ENCODE peak calls at places on chromosomes 5 and 9, in four cellular contexts. One of them, this sample, is unnamed.

GRCh38 chr5:137395011-137395755 is 103.9 kb downstream of the SPOCK1 start:
- DNase-seq in naive thymus-derived CD4-positive, alpha-beta T cell: no peak
- DNase-seq in epithelial cell of esophagus: peak; percentile 62
- DNase-seq in OCI-LY7: no peak
- DNase-seq in this sample: no peak

GRCh38 chr5:52605992-52606321 is 181.8 kb upstream of the ITGA1 start:
- DNase-seq in OCI-LY7: no peak
- DNase-seq in naive thymus-derived CD4-positive, alpha-beta T cell: no peak
- DNase-seq in epithelial cell of esophagus: no peak
- DNase-seq in this sample: no peak

GRCh38 chr9:18743421-18743820 is 269.5 kb downstream of the ADAMTSL1 start:
- DNase-seq in epithelial cell of esophagus: no peak
- DNase-seq in OCI-LY7: no peak
- DNase-seq in naive thymus-derived CD4-positive, alpha-beta T cell: no peak
- DNase-seq in this sample: no peak

GRCh38 chr5:102010644-102011043 is 285.4 kb downstream of the SLCO4C1 start:
- DNase-seq in naive thymus-derived CD4-positive, alpha-beta T cell: no peak
- DNase-seq in epithelial cell of esophagus: no peak
- DNase-seq in OCI-LY7: no peak
- DNase-seq in this sample: no peak

GRCh38 chr9:78304357-78304756 is 7.4 kb downstream of the PSAT1 start:
- DNase-seq in naive thymus-derived CD4-positive, alpha-beta T cell: no peak
- DNase-seq in epithelial cell of esophagus: no peak
- DNase-seq in OCI-LY7: no peak
- DNase-seq in this sample: no peak

GRCh38 chr5:76256116-76256889 is 146.8 kb upstream of the IQGAP2 start:
- DNase-seq in OCI-LY7: peak; percentile 74
- DNase-seq in epithelial cell of esophagus: peak; percentile 84
- DNase-seq in naive thymus-derived CD4-positive, alpha-beta T cell: peak; percentile 57
- DNase-seq in this sample: peak; percentile 78

GRCh38 chr9:92976436-92976835 is 29.1 kb downstream of the FGD3 start:
- DNase-seq in naive thymus-derived CD4-positive, alpha-beta T cell: no peak
- DNase-seq in epithelial cell of esophagus: no peak
- DNase-seq in OCI-LY7: no peak
- DNase-seq in this sample: no peak

GRCh38 chr5:77306531-77306930 is 96.1 kb downstream of the PDE8B start:
- DNase-seq in naive thymus-derived CD4-positive, alpha-beta T cell: no peak
- DNase-seq in epithelial cell of esophagus: no peak
- DNase-seq in OCI-LY7: no peak
- DNase-seq in this sample: no peak

GRCh38 chr9:117434568-117434967 is 19.7 kb upstream of the ASTN2 start:
- DNase-seq in epithelial cell of esophagus: peak; percentile 8
- DNase-seq in OCI-LY7: no peak
- DNase-seq in naive thymus-derived CD4-positive, alpha-beta T cell: no peak
- DNase-seq in this sample: peak; percentile 4

GRCh38 chr9:72952394-72952720 is 496 bp downstream of the ALDH1A1 start:
- DNase-seq in OCI-LY7: no peak
- DNase-seq in naive thymus-derived CD4-positive, alpha-beta T cell: no peak
- DNase-seq in epithelial cell of esophagus: no peak
- DNase-seq in this sample: no peak
- H3K4me3 ChIP-seq in OCI-LY7: no peak overlapping the region
- H3K4me3 ChIP-seq in naive thymus-derived CD4-positive, alpha-beta T cell: no peak overlapping the region
- H3K4me3 ChIP-seq in epithelial cell of esophagus: no peak overlapping the region
- H3K4me3 ChIP-seq in this sample: no peak overlapping the region

GRCh38 chr9:12777149-12778010 is 2.6 kb downstream of the LURAP1L start:
- DNase-seq in OCI-LY7: no peak
- DNase-seq in epithelial cell of esophagus: no peak
- DNase-seq in naive thymus-derived CD4-positive, alpha-beta T cell: no peak
- DNase-seq in this sample: no peak

GRCh38 chr9:12775373-12775962 is 648 bp downstream of the LURAP1L start:
- DNase-seq in epithelial cell of esophagus: no peak
- DNase-seq in naive thymus-derived CD4-positive, alpha-beta T cell: no peak
- DNase-seq in OCI-LY7: no peak
- DNase-seq in this sample: no peak

GRCh38 chr9:12775963-12776774 is 1.3 kb downstream of the LURAP1L start:
- DNase-seq in epithelial cell of esophagus: peak; percentile 91
- DNase-seq in OCI-LY7: no peak
- DNase-seq in naive thymus-derived CD4-positive, alpha-beta T cell: no peak
- DNase-seq in this sample: peak; percentile 30

GRCh38 chr9:12776775-12777055 is 1.9 kb downstream of the LURAP1L start:
- DNase-seq in naive thymus-derived CD4-positive, alpha-beta T cell: no peak
- DNase-seq in OCI-LY7: no peak
- DNase-seq in epithelial cell of esophagus: peak; percentile 45
- DNase-seq in this sample: no peak

GRCh38 chr9:12778389-12778788 is 3.6 kb downstream of the LURAP1L start:
- DNase-seq in naive thymus-derived CD4-positive, alpha-beta T cell: no peak
- DNase-seq in epithelial cell of esophagus: peak; percentile 19
- DNase-seq in OCI-LY7: no peak
- DNase-seq in this sample: no peak
- H3K4me3 ChIP-seq in naive thymus-derived CD4-positive, alpha-beta T cell: no peak overlapping the region
- H3K4me3 ChIP-seq in epithelial cell of esophagus: no peak overlapping the region
- H3K4me3 ChIP-seq in OCI-LY7: no peak overlapping the region
- H3K4me3 ChIP-seq in this sample: no peak overlapping the region

DNA sequence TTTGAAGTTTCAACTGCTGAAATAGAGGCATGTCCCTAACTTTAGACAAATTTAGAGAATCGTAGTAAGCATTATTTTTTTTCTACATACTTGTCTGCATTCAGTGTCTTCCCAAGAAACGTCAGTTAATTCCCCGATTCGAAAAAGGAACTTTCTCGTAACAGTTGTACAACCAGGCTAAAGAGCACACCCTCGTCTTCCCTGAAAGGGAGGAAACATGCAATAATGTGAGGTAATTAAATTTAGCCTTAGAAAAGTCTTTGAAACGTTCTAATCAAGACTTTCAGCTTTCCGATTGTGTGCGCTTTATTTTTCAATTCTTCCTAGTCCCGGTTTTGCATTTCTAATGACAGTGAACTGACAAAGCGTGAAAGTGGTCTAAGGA is 362 bp upstream of the SLC1A3 start:
- DNase-seq in OCI-LY7: no peak
- DNase-seq in naive thymus-derived CD4-positive, alpha-beta T cell: no peak
- DNase-seq in epithelial cell of esophagus: no peak
- DNase-seq in this sample: no peak
- H3K4me3 ChIP-seq in OCI-LY7: peak overlapping the region; percentile 26
- H3K4me3 ChIP-seq in naive thymus-derived CD4-positive, alpha-beta T cell: no peak overlapping the region
- H3K4me3 ChIP-seq in epithelial cell of esophagus: peak overlapping the region; percentile 90
- H3K4me3 ChIP-seq in this sample: no peak overlapping the region

DNA sequence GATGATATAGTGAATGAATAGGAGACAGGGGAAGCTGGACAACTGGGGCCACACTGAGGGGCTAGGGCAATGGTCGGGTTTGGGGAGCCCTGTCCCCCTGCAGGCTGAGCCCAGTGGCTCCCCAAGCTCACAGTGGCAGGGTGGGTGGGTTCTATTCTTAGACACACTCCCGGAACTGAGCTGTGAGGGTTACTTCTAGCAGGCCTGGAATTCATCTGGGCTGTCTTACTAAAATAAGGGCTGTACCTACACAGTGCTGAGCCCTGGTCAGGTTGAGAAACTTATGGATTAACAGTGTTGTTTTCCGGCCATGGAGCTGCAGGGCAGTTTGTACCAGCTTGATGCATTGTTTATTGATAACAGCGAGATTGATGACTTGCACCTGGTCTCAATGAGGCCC is 58.8 kb downstream of the C5orf15 start:
- DNase-seq in epithelial cell of esophagus: no peak
- DNase-seq in OCI-LY7: no peak
- DNase-seq in naive thymus-derived CD4-positive, alpha-beta T cell: no peak
- DNase-seq in this sample: no peak
- H3K4me3 ChIP-seq in epithelial cell of esophagus: no peak overlapping the region
- H3K4me3 ChIP-seq in OCI-LY7: no peak overlapping the region
- H3K4me3 ChIP-seq in naive thymus-derived CD4-positive, alpha-beta T cell: no peak overlapping the region
- H3K4me3 ChIP-seq in this sample: no peak overlapping the region

GRCh38 chr5:54217826-54218503 is 92.4 kb downstream of the ARL15 start:
- DNase-seq in epithelial cell of esophagus: peak; percentile 82
- DNase-seq in naive thymus-derived CD4-positive, alpha-beta T cell: peak; percentile 8
- DNase-seq in OCI-LY7: peak; percentile 47
- DNase-seq in this sample: peak; percentile 51
- H3K4me3 ChIP-seq in epithelial cell of esophagus: no peak overlapping the region
- H3K4me3 ChIP-seq in naive thymus-derived CD4-positive, alpha-beta T cell: no peak overlapping the region
- H3K4me3 ChIP-seq in OCI-LY7: no peak overlapping the region
- H3K4me3 ChIP-seq in this sample: no peak overlapping the region

GRCh38 chr5:97149689-97150088 is 7.3 kb upstream of the LIX1 start:
- DNase-seq in epithelial cell of esophagus: no peak
- DNase-seq in OCI-LY7: no peak
- DNase-seq in naive thymus-derived CD4-positive, alpha-beta T cell: no peak
- DNase-seq in this sample: no peak

GRCh38 chr5:97151370-97151769 is 9.0 kb upstream of the LIX1 start:
- DNase-seq in naive thymus-derived CD4-positive, alpha-beta T cell: no peak
- DNase-seq in epithelial cell of esophagus: no peak
- DNase-seq in OCI-LY7: no peak
- DNase-seq in this sample: no peak

DNA sequence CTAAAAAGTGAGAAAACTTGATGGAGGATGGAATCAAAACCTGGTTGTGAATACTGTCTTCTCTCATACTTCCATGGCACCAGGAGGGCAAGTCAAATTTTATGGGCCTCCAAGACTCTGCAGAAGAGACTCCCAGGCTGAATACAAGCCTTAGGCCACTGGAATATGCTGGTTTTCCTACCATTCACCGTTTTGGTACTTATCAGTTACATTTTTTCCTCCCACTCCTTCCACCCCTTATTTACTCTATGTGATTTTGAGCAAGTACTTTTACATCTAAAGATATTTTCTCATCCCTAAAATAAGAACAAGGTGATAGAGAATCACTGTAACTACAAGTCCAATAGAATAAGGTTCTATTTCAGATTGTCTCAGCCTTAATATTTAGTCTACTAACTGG is 8.0 kb upstream of the LIX1 start:
- DNase-seq in OCI-LY7: no peak
- DNase-seq in epithelial cell of esophagus: no peak
- DNase-seq in naive thymus-derived CD4-positive, alpha-beta T cell: no peak
- DNase-seq in this sample: no peak
- H3K4me3 ChIP-seq in OCI-LY7: no peak overlapping the region
- H3K4me3 ChIP-seq in epithelial cell of esophagus: no peak overlapping the region
- H3K4me3 ChIP-seq in naive thymus-derived CD4-positive, alpha-beta T cell: no peak overlapping the region
- H3K4me3 ChIP-seq in this sample: no peak overlapping the region

This sample was measured in Jurkat, Clone E6-1.